ENCODE peak calls at places on chromosomes 4 and X, in five cellular contexts. O, T, X, D and G are unnamed samples.

GRCh38 chr4:108483650-108484049 is 136.7 kb upstream of the RPL34 start:
- DNase-seq in T (no peak), O (no peak), X (no peak), D (no peak), G (no peak)

GRCh38 chr4:115780835-115781234 is 667.4 kb upstream of the NDST4 start:
- DNase-seq in D (no peak), X (no peak), O (no peak), T (peak), G (no peak)

GRCh38 chr4:76616526-76616925 is 181.5 kb downstream of the SHROOM3 start:
- DNase-seq in T (no peak), X (no peak), O (no peak), D (no peak), G (no peak)

GRCh38 chrX:2848806-2849420 is 20.2 kb downstream of the GYG2 start:
- DNase-seq in X (peak), D (peak), O (peak), T (no peak), G (no peak)

GRCh38 chr4:148618856-148619255 is 176.6 kb upstream of the NR3C2 start:
- DNase-seq in D (peak), T (no peak), O (peak), X (no peak), G (no peak)

GRCh38 chr4:27005512-27006246 is 145.0 kb downstream of the STIM2 start:
- DNase-seq in X (peak), T (no peak), O (peak), D (peak), G (no peak)

GRCh38 chr4:152073738-152074137 is 312.9 kb upstream of the GATB start:
- DNase-seq in T (no peak), D (peak), O (peak), X (no peak), G (no peak)

GRCh38 chrX:9272166-9272565 is 192.7 kb upstream of the TBL1X start:
- DNase-seq in D (no peak), O (no peak), X (peak), T (no peak), G (no peak)

GRCh38 chr4:113636438-113636818 is 125.1 kb downstream of the CAMK2D start:
- DNase-seq in X (no peak), D (no peak), O (no peak), T (peak), G (no peak)

GRCh38 chrX:114361076-114361475 is 222.8 kb upstream of the HTR2C start:
- DNase-seq in T (no peak), O (no peak), X (no peak), D (no peak), G (no peak)

GRCh38 chr4:181108237-181108636 is 1135.0 kb upstream of the TENM3 start:
- DNase-seq in T (no peak), X (no peak), D (no peak), O (no peak), G (no peak)

GRCh38 chr4:189126040-189126439 is 814.6 kb upstream of the FRG1 start:
- DNase-seq in O (no peak), T (no peak), X (no peak), D (no peak), G (no peak)

GRCh38 chrX:57929373-57929772 is 19.1 kb upstream of the ZXDA start:
- DNase-seq in X (no peak), T (peak), D (peak), O (peak), G (no peak)

GRCh38 chrX:17741123-17741511 is 3.8 kb downstream of the SCML1 start:
- DNase-seq in X (no peak), T (no peak), O (no peak), D (no peak), G (no peak)

GRCh38 chrX:1397001-1397400 is 5.1 kb upstream of the SLC25A6 start:
- DNase-seq in O (no peak), D (no peak), T (no peak), X (no peak), G (no peak)

GRCh38 chr4:94917146-94917545 is 159.4 kb downstream of the BMPR1B start:
- DNase-seq in O (no peak), T (no peak), D (no peak), X (no peak), G (no peak)

GRCh38 chr4:174265917-174266316 is 17.6 kb downstream of the FBXO8 start:
- DNase-seq in T (no peak), O (no peak), D (no peak), X (no peak), G (no peak)

GRCh38 chr4:119493419-119493818 is 135.2 kb downstream of the PDE5A start:
- DNase-seq in T (no peak), X (no peak), O (no peak), D (no peak), G (no peak)

GRCh38 chr4:85938062-85938461 is 421.8 kb downstream of the MAPK10 start:
- DNase-seq in T (no peak), O (no peak), X (no peak), D (no peak), G (no peak)

GRCh38 chrX:136228808-136229207 is 22.4 kb downstream of the MAP7D3 start:
- DNase-seq in O (no peak), D (no peak), X (no peak), T (peak), G (no peak)

GRCh38 chr4:158314756-158315487 is 104.6 kb downstream of the TMEM144 start:
- DNase-seq in X (peak), T (no peak), D (peak), O (peak), G (no peak)

GRCh38 chr4:8688041-8688907 is 95.7 kb downstream of the CPZ start:
- DNase-seq in O (peak), X (no peak), T (no peak), D (peak), G (no peak)

GRCh38 chr4:118905546-118905945 is 16.9 kb downstream of the SYNPO2 start:
- DNase-seq in X (no peak), D (peak), O (no peak), T (no peak), G (no peak)

GRCh38 chrX:103254171-103254824 is 657 bp downstream of the TCEAL8 start:
- DNase-seq in O (peak), T (peak), D (peak), X (peak), G (no peak)

GRCh38 chr4:108355523-108356208 is 186.9 kb upstream of the LEF1 start:
- DNase-seq in O (no peak), D (no peak), X (no peak), T (peak), G (no peak)

GRCh38 chr4:59122626-59123025 is 2012.4 kb upstream of the IGFBP7 start:
- DNase-seq in D (no peak), O (no peak), T (no peak), X (no peak), G (no peak)

GRCh38 chr4:147773261-147774184 is 41.6 kb downstream of the ARHGAP10 start:
- DNase-seq in O (peak), D (peak), T (peak), X (no peak), G (no peak)

GRCh38 chr4:118338981-118339765 is 13.6 kb downstream of the PRSS12 start:
- DNase-seq in D (peak), T (no peak), O (no peak), X (no peak), G (no peak)

GRCh38 chr4:110793381-110793801 is 170.5 kb upstream of the PITX2 start:
- DNase-seq in X (no peak), T (no peak), D (peak), O (no peak), G (no peak)

GRCh38 chr4:133559987-133560386 is 410.9 kb downstream of the PCDH10 start:
- DNase-seq in T (no peak), O (no peak), X (no peak), D (no peak), G (no peak)

GRCh38 chr4:123588631-123589223 is 192.1 kb downstream of the SPRY1 start:
- DNase-seq in X (no peak), D (peak), T (peak), O (no peak), G (no peak)

GRCh38 chr4:101169044-101170014 is 178.0 kb downstream of the PPP3CA start:
- DNase-seq in D (peak), X (no peak), O (peak), T (peak), G (no peak)